ENCODE peak calls at places on chromosomes 3 and 15, in nine cellular contexts. H, Z, U, N, I, Q, Y, X and S are unnamed samples.
A peak's percentile ranks its signal among the peaks of the same experiment; 100 is the strongest.

GRCh38 chr3:99407257-99407656 is 231.1 kb upstream of the COL8A1 start:
- DNase-seq in H (no peak), Z (no peak), U (no peak), N (no peak), I (no peak), Q (no peak), Y (peak; percentile 74), X (no peak), S (no peak)

GRCh38 chr15:37140531-37141053 is 40.2 kb upstream of the MEIS2 start:
- DNase-seq in H (no peak), Z (no peak), U (no peak), N (no peak), I (no peak), Q (no peak), Y (peak; percentile 30), X (no peak), S (no peak)

GRCh38 chr15:27889258-27889657 is 209.9 kb downstream of the OCA2 start:
- DNase-seq in H (no peak), Z (no peak), U (no peak), N (no peak), I (no peak), Q (no peak), Y (no peak), X (no peak), S (no peak)

GRCh38 chr3:49133226-49133951 is 539 bp upstream of the LAMB2 start:
- DNase-seq in H (peak; percentile 94), Z (peak; percentile 93), U (peak; percentile 71), N (peak; percentile 41), I (peak; percentile 81), Q (peak; percentile 91), Y (peak; percentile 95), X (peak; percentile 90), S (no peak)

GRCh38 chr15:56719774-56720555 is 13.3 kb downstream of the ZNF280D start:
- DNase-seq in H (no peak), Z (no peak), U (no peak), N (no peak), I (no peak), Q (no peak), Y (peak; percentile 45), X (no peak), S (no peak)

GRCh38 chr3:122982202-122983185 is 45.1 kb downstream of the SEMA5B start:
- DNase-seq in H (peak; percentile 72), Z (no peak), U (no peak), N (no peak), I (peak; percentile 40), Q (no peak), Y (peak; percentile 4), X (no peak), S (no peak)

GRCh38 chr15:90441011-90441410 is 53.0 kb downstream of the IQGAP1 start:
- DNase-seq in H (no peak), Z (no peak), U (no peak), N (no peak), I (no peak), Q (no peak), Y (no peak), X (no peak), S (no peak)

GRCh38 chr3:151625057-151625456 is 108.7 kb upstream of the AADACL2 start:
- DNase-seq in H (no peak), Z (no peak), U (peak; percentile 32), N (no peak), I (no peak), Q (no peak), Y (no peak), X (no peak), S (no peak)

GRCh38 chr15:33126559-33127290 is 67.8 kb downstream of the FMN1 start:
- DNase-seq in H (no peak), Z (peak; percentile 58), U (no peak), N (peak; percentile 94), I (no peak), Q (peak; percentile 70), Y (peak; percentile 98), X (no peak), S (no peak)

GRCh38 chr15:85354432-85354831 is 26.0 kb upstream of the AKAP13 start:
- DNase-seq in H (no peak), Z (no peak), U (no peak), N (no peak), I (no peak), Q (no peak), Y (peak; percentile 86), X (no peak), S (no peak)

GRCh38 chr3:32238027-32238815 is at the start of gene CMTM8:
- DNase-seq in H (peak; percentile 96), Z (peak; percentile 29), U (peak; percentile 37), N (peak; percentile 38), I (peak; percentile 63), Q (peak; percentile 78), Y (peak; percentile 18), X (no peak), S (no peak)

GRCh38 chr15:73952913-73953750 is 26.9 kb downstream of the LOXL1 start:
- DNase-seq in H (peak; percentile 37), Z (no peak), U (no peak), N (no peak), I (no peak), Q (no peak), Y (no peak), X (no peak), S (no peak)

GRCh38 chr3:94862703-94863102 is 799.8 kb downstream of the NSUN3 start:
- DNase-seq in H (peak; percentile 21), Z (peak; percentile 52), U (no peak), N (peak; percentile 42), I (peak; percentile 19), Q (no peak), Y (no peak), X (peak; percentile 56), S (no peak)

GRCh38 chr3:126607214-126607908 is 47.6 kb downstream of the TXNRD3 start:
- DNase-seq in H (no peak), Z (no peak), U (peak; percentile 53), N (no peak), I (no peak), Q (no peak), Y (peak; percentile 74), X (no peak), S (no peak)

GRCh38 chr3:15287565-15288330 is 44.6 kb downstream of the SH3BP5 start:
- DNase-seq in H (no peak), Z (peak; percentile 77), U (no peak), N (no peak), I (no peak), Q (no peak), Y (peak; percentile 82), X (peak; percentile 88), S (no peak)

GRCh38 chr15:77034620-77035467 is 36.1 kb downstream of the TSPAN3 start:
- DNase-seq in H (peak; percentile 89), Z (peak; percentile 37), U (no peak), N (no peak), I (peak; percentile 83), Q (peak; percentile 55), Y (peak; percentile 16), X (peak; percentile 71), S (no peak)

GRCh38 chr15:64334530-64334929 is 21.4 kb downstream of the CSNK1G1 start:
- DNase-seq in H (no peak), Z (no peak), U (no peak), N (no peak), I (peak; percentile 42), Q (no peak), Y (no peak), X (no peak), S (no peak)

GRCh38 chr3:58271901-58272501 is 34.0 kb upstream of the RPP14 start:
- DNase-seq in H (no peak), Z (no peak), U (peak; percentile 68), N (no peak), I (no peak), Q (no peak), Y (peak; percentile 94), X (no peak), S (no peak)

GRCh38 chr3:131658115-131658514 is 155.3 kb upstream of the MRPL3 start:
- DNase-seq in H (no peak), Z (no peak), U (no peak), N (no peak), I (no peak), Q (no peak), Y (no peak), X (no peak), S (no peak)

GRCh38 chr3:32374788-32375595 is 16.7 kb upstream of the CMTM7 start:
- DNase-seq in H (peak; percentile 57), Z (peak; percentile 86), U (no peak), N (no peak), I (peak; percentile 54), Q (no peak), Y (peak; percentile 75), X (no peak), S (no peak)

GRCh38 chr3:38031022-38031994 is 1.9 kb upstream of the PLCD1 start:
- DNase-seq in H (no peak), Z (peak; percentile 57), U (peak; percentile 79), N (no peak), I (no peak), Q (no peak), Y (peak; percentile 51), X (peak; percentile 87), S (no peak)

GRCh38 chr3:136114421-136114820 is 81.7 kb downstream of the MSL2 start:
- DNase-seq in H (no peak), Z (no peak), U (no peak), N (no peak), I (no peak), Q (no peak), Y (no peak), X (no peak), S (no peak)

GRCh38 chr15:69493406-69493805 is 40.8 kb downstream of the RPLP1 start:
- DNase-seq in H (no peak), Z (no peak), U (no peak), N (no peak), I (no peak), Q (no peak), Y (no peak), X (peak; percentile 24), S (no peak)

GRCh38 chr3:69922521-69923000 is 77.0 kb upstream of the SAMMSON start:
- DNase-seq in H (no peak), Z (no peak), U (no peak), N (no peak), I (no peak), Q (no peak), Y (no peak), X (no peak), S (no peak)

GRCh38 chr3:171646357-171647133 is 163.7 kb downstream of the PLD1 start:
- DNase-seq in H (peak; percentile 30), Z (no peak), U (peak; percentile 51), N (peak; percentile 2), I (no peak), Q (no peak), Y (peak; percentile 68), X (no peak), S (peak; percentile 18)

GRCh38 chr3:127320529-127321121 is 32.8 kb upstream of the PRR20G start:
- DNase-seq in H (peak; percentile 58), Z (no peak), U (no peak), N (no peak), I (peak; percentile 45), Q (no peak), Y (peak; percentile 25), X (no peak), S (no peak)

GRCh38 chr3:120129041-120129440 is 34.8 kb upstream of the GSK3B start:
- DNase-seq in H (no peak), Z (no peak), U (no peak), N (peak; percentile 94), I (no peak), Q (no peak), Y (no peak), X (no peak), S (no peak)

GRCh38 chr15:42650208-42651066 is 75.0 kb downstream of the STARD9 start:
- DNase-seq in H (peak; percentile 53), Z (peak; percentile 84), U (no peak), N (peak; percentile 20), I (peak; percentile 53), Q (no peak), Y (peak; percentile 84), X (no peak), S (no peak)

GRCh38 chr3:27943106-27943505 is 221.0 kb upstream of the EOMES start:
- DNase-seq in H (peak; percentile 8), Z (peak; percentile 43), U (no peak), N (no peak), I (peak; percentile 56), Q (no peak), Y (peak; percentile 7), X (no peak), S (no peak)

GRCh38 chr15:85475711-85476110 is 95.3 kb downstream of the AKAP13 start:
- DNase-seq in H (no peak), Z (no peak), U (no peak), N (no peak), I (no peak), Q (no peak), Y (no peak), X (no peak), S (no peak)

GRCh38 chr3:40608091-40608490 is 83.3 kb downstream of the ZNF621 start:
- DNase-seq in H (no peak), Z (no peak), U (no peak), N (no peak), I (no peak), Q (no peak), Y (no peak), X (no peak), S (no peak)